ENCODE peak calls at places on chromosomes 1 and 21, in eight cellular contexts. One of them, this sample, is unnamed.

GRCh38 chr1:205268846-205269680 is 41.3 kb downstream of the TMCC2 start:
- DNase-seq in A549: no peak
- DNase-seq in NB4: no peak
- DNase-seq in endothelial cell of umbilical vein: no peak
- DNase-seq in GM12892: no peak
- DNase-seq in H54: no peak
- DNase-seq in heart left ventricle: no peak
- DNase-seq in adrenal gland: no peak
- DNase-seq in this sample: no peak

GRCh38 chr1:20087668-20088067 is 17.7 kb downstream of the PLA2G5 start:
- DNase-seq in NB4: no peak
- DNase-seq in heart left ventricle: no peak
- DNase-seq in endothelial cell of umbilical vein: no peak
- DNase-seq in GM12892: no peak
- DNase-seq in A549: no peak
- DNase-seq in adrenal gland: no peak
- DNase-seq in H54: no peak
- DNase-seq in this sample: no peak

GRCh38 chr1:98086156-98086555 is 165.3 kb upstream of the DPYD start:
- DNase-seq in endothelial cell of umbilical vein: no peak
- DNase-seq in heart left ventricle: no peak
- DNase-seq in adrenal gland: no peak
- DNase-seq in A549: peak; percentile 55
- DNase-seq in GM12892: no peak
- DNase-seq in H54: no peak
- DNase-seq in NB4: no peak
- DNase-seq in this sample: no peak

GRCh38 chr1:82227696-82228095 is 427.0 kb downstream of the ADGRL2 start:
- DNase-seq in heart left ventricle: no peak
- DNase-seq in H54: no peak
- DNase-seq in NB4: peak; percentile 11
- DNase-seq in endothelial cell of umbilical vein: peak; percentile 76
- DNase-seq in GM12892: no peak
- DNase-seq in adrenal gland: no peak
- DNase-seq in A549: no peak
- DNase-seq in this sample: no peak

GRCh38 chr1:227316941-227317540 is 1.3 kb downstream of the CDC42BPA start:
- DNase-seq in endothelial cell of umbilical vein: peak; percentile 61
- DNase-seq in A549: peak; percentile 28
- DNase-seq in H54: no peak
- DNase-seq in GM12892: no peak
- DNase-seq in NB4: peak; percentile 30
- DNase-seq in adrenal gland: no peak
- DNase-seq in heart left ventricle: no peak
- DNase-seq in this sample: no peak

GRCh38 chr1:94325379-94326302 is 88.3 kb upstream of the ARHGAP29 start:
- DNase-seq in adrenal gland: no peak
- DNase-seq in GM12892: no peak
- DNase-seq in A549: peak; percentile 89
- DNase-seq in H54: peak; percentile 33
- DNase-seq in heart left ventricle: no peak
- DNase-seq in NB4: no peak
- DNase-seq in endothelial cell of umbilical vein: peak; percentile 98
- DNase-seq in this sample: no peak

GRCh38 chr1:53590581-53591515 is 131.6 kb downstream of the DMRTB1 start:
- DNase-seq in heart left ventricle: no peak
- DNase-seq in endothelial cell of umbilical vein: no peak
- DNase-seq in H54: no peak
- DNase-seq in NB4: no peak
- DNase-seq in adrenal gland: no peak
- DNase-seq in A549: no peak
- DNase-seq in GM12892: no peak
- DNase-seq in this sample: peak; percentile 17

GRCh38 chr1:202961220-202961880 is 3.2 kb upstream of the ADIPOR1 start:
- DNase-seq in A549: no peak
- DNase-seq in H54: no peak
- DNase-seq in adrenal gland: no peak
- DNase-seq in NB4: no peak
- DNase-seq in GM12892: no peak
- DNase-seq in endothelial cell of umbilical vein: no peak
- DNase-seq in heart left ventricle: no peak
- DNase-seq in this sample: no peak

GRCh38 chr1:91611498-91611917 is 110.9 kb downstream of the CDC7 start:
- DNase-seq in A549: peak; percentile 90
- DNase-seq in adrenal gland: no peak
- DNase-seq in heart left ventricle: no peak
- DNase-seq in NB4: no peak
- DNase-seq in endothelial cell of umbilical vein: no peak
- DNase-seq in H54: no peak
- DNase-seq in GM12892: no peak
- DNase-seq in this sample: no peak

GRCh38 chr21:25911730-25912401 is 177.1 kb downstream of the GABPA start:
- DNase-seq in GM12892: no peak
- DNase-seq in A549: no peak
- DNase-seq in H54: no peak
- DNase-seq in heart left ventricle: peak; percentile 49
- DNase-seq in NB4: no peak
- DNase-seq in endothelial cell of umbilical vein: peak; percentile 69
- DNase-seq in adrenal gland: peak; percentile 48
- DNase-seq in this sample: peak; percentile 77

GRCh38 chr1:10813801-10814200 is 17.4 kb upstream of the CASZ1 start:
- DNase-seq in heart left ventricle: no peak
- DNase-seq in adrenal gland: no peak
- DNase-seq in A549: no peak
- DNase-seq in GM12892: no peak
- DNase-seq in H54: no peak
- DNase-seq in endothelial cell of umbilical vein: no peak
- DNase-seq in NB4: no peak
- DNase-seq in this sample: no peak

GRCh38 chr21:36706951-36707762 is 8.2 kb downstream of the SIM2 start:
- DNase-seq in endothelial cell of umbilical vein: no peak
- DNase-seq in NB4: no peak
- DNase-seq in A549: no peak
- DNase-seq in H54: no peak
- DNase-seq in heart left ventricle: no peak
- DNase-seq in adrenal gland: no peak
- DNase-seq in GM12892: no peak
- DNase-seq in this sample: no peak

GRCh38 chr1:156004843-156005593 is 15.7 kb downstream of the SSR2 start:
- DNase-seq in adrenal gland: no peak
- DNase-seq in H54: no peak
- DNase-seq in A549: no peak
- DNase-seq in endothelial cell of umbilical vein: no peak
- DNase-seq in NB4: no peak
- DNase-seq in GM12892: no peak
- DNase-seq in heart left ventricle: no peak
- DNase-seq in this sample: peak; percentile 57

GRCh38 chr1:179038528-179039281 is 13.0 kb downstream of the FAM20B start:
- DNase-seq in endothelial cell of umbilical vein: no peak
- DNase-seq in H54: no peak
- DNase-seq in adrenal gland: no peak
- DNase-seq in A549: no peak
- DNase-seq in NB4: no peak
- DNase-seq in GM12892: no peak
- DNase-seq in heart left ventricle: no peak
- DNase-seq in this sample: no peak

GRCh38 chr1:160429125-160429551 is 28.8 kb downstream of the VANGL2 start:
- DNase-seq in heart left ventricle: no peak
- DNase-seq in NB4: no peak
- DNase-seq in endothelial cell of umbilical vein: no peak
- DNase-seq in H54: no peak
- DNase-seq in GM12892: no peak
- DNase-seq in A549: no peak
- DNase-seq in adrenal gland: no peak
- DNase-seq in this sample: peak; percentile 50

GRCh38 chr1:24409535-24409934 is 4.0 kb downstream of the STPG1 start:
- DNase-seq in GM12892: no peak
- DNase-seq in A549: peak; percentile 60
- DNase-seq in endothelial cell of umbilical vein: peak; percentile 49
- DNase-seq in H54: no peak
- DNase-seq in heart left ventricle: no peak
- DNase-seq in NB4: no peak
- DNase-seq in adrenal gland: no peak
- DNase-seq in this sample: no peak

DNA sequence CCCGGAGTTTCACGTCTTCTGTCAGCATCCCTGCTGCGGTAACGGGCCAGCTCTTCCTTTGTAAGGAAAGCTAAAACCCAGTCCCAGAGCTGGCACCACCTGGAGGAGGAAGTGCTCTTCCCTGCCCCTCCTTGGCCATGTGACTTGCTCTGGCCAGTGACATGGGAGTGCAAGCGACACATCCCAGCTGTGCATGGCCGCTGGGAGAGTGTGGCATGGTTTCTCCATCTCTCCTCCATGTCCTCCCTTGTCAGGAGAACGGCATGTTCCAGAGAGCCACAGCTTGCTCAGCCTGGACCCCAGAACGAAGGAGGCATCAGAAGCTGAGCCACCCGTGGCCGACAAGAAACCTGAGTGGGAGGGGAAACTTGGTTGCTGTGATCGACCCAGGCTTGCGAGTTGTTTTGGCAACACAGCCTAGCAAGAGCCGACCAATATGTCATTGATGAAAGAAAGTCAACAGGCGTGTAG is 2.7 kb upstream of the PRXL2B start:
- DNase-seq in GM12892: no peak
- DNase-seq in NB4: no peak
- DNase-seq in endothelial cell of umbilical vein: no peak
- DNase-seq in A549: peak; percentile 20
- DNase-seq in heart left ventricle: peak; percentile 32
- DNase-seq in adrenal gland: no peak
- DNase-seq in H54: no peak
- DNase-seq in this sample: no peak
- TF ChIP-seq POLR2A in GM12892: no peak
- TF ChIP-seq POLR2A in NB4: no peak
- TF ChIP-seq POLR2A in endothelial cell of umbilical vein: no peak
- TF ChIP-seq POLR2A in A549: no peak
- TF ChIP-seq POLR2A in heart left ventricle: no peak
- TF ChIP-seq POLR2A in adrenal gland: no peak
- TF ChIP-seq POLR2A in H54: no peak
- TF ChIP-seq POLR2A in this sample: no peak

DNA sequence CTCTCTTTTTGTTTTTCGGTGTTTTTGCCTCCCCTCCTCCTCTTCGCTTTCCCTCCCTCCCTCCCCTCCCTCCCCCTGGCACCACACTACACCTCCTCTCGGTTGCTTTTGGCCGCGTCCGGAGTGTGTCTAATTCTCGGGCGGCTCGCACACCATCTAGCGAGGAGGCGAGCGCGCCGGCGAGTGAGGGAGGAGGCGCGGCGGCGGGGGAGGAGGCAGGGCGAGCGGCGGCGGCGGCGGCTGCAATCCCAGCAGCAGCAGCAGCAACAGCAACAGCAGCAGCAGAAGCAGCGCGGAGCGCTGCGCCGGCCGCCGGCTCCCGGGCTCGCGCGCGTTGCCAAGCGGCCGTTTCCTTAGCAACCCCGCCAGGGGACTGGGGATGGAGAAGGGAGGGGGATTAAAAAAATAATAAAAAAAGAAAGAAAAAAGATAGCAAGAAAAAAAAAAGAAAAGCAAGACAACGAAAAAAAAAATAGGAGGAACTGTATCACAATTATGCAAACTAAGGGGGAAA is 408 bp upstream of the NEGR1 start:
- DNase-seq in A549: peak; percentile 79
- DNase-seq in endothelial cell of umbilical vein: peak; percentile 93
- DNase-seq in NB4: peak; percentile 89
- DNase-seq in heart left ventricle: peak; percentile 91
- DNase-seq in adrenal gland: peak; percentile 78
- DNase-seq in H54: peak; percentile 49
- DNase-seq in GM12892: no peak
- DNase-seq in this sample: peak; percentile 81
- TF ChIP-seq POLR2A in A549: no peak
- TF ChIP-seq POLR2A in endothelial cell of umbilical vein: no peak
- TF ChIP-seq POLR2A in NB4: no peak
- TF ChIP-seq POLR2A in heart left ventricle: no peak
- TF ChIP-seq POLR2A in adrenal gland: no peak
- TF ChIP-seq POLR2A in H54: no peak
- TF ChIP-seq POLR2A in GM12892: no peak
- TF ChIP-seq POLR2A in this sample: no peak

DNA sequence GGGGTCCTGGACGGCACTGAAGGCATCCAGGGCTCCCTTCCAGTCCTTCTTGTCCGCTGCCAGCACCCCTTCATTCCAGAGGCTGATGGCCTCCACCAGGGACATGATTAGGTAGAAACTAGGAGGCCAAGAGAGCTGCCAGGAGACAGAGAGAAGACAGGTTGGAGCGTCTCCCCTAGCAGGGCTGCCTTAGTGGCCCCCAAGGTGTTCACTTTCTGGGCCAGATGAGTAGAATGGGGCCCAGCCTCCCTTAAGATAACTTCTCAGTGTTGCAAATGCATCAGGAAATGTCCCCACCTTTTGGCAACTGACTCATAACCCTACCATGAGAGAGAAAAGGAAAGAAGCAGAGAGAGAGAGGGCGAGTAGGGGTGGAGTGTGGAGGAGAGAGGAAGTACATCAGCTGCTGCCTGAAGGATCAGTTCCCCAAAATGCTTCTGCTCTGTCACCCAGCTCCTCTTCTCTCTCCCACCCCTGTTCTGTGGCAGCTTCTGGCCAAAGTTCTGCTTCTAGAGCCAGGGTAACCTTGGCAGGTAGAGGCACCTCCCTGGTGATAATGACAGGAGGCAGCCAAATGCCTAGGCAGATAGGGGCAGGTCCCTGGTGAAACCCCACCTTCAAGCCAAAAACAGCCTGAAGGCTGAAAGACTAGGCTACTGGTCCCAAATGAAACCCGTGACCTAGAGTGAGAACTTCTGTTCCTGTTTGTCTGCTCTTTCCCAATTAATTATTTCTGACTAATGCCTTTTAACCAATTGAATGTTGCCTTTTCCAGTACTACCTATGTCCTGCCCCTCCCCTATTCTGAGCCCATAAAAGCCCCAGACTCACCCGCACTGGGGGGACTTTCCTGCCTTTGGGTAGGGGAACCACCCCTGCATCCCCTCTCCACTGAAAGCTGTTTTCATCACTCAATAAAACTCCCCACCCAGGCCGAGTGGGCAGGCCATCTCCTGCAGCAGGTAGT is at the start of gene NCF2:
- DNase-seq in adrenal gland: peak; percentile 24
- DNase-seq in heart left ventricle: peak; percentile 46
- DNase-seq in H54: no peak
- DNase-seq in NB4: peak; percentile 94
- DNase-seq in endothelial cell of umbilical vein: no peak
- DNase-seq in A549: no peak
- DNase-seq in GM12892: peak; percentile 45
- DNase-seq in this sample: peak; percentile 31
- TF ChIP-seq POLR2A in adrenal gland: no peak
- TF ChIP-seq POLR2A in heart left ventricle: no peak
- TF ChIP-seq POLR2A in H54: no peak
- TF ChIP-seq POLR2A in NB4: no peak
- TF ChIP-seq POLR2A in endothelial cell of umbilical vein: no peak
- TF ChIP-seq POLR2A in A549: no peak
- TF ChIP-seq POLR2A in GM12892: peak; percentile 56
- TF ChIP-seq POLR2A in this sample: no peak

DNA sequence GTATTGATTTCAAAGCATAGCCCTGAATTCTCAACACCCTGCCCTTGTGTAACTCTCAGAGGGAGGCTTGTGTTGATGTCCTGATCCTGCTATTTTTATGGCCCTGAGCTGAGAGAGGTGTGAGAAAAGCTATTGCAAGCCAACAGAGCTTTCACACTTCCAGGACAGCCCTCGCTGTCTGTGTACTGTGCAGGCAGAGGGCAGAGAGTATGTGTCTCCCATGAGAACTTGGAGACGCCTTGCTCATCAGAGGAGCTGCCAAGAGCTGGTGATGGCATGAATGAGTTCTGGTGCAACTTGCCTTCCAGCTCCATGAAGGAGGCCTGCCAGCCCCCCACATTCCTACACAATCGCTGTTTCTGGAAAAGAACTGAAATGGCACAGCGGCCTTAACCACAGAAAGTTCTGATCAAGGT is 144.1 kb upstream of the AJAP1 start:
- DNase-seq in A549: no peak
- DNase-seq in H54: no peak
- DNase-seq in NB4: no peak
- DNase-seq in endothelial cell of umbilical vein: no peak
- DNase-seq in heart left ventricle: peak; percentile 42
- DNase-seq in GM12892: no peak
- DNase-seq in adrenal gland: no peak
- DNase-seq in this sample: no peak
- TF ChIP-seq POLR2A in A549: no peak
- TF ChIP-seq POLR2A in H54: no peak
- TF ChIP-seq POLR2A in NB4: no peak
- TF ChIP-seq POLR2A in endothelial cell of umbilical vein: no peak
- TF ChIP-seq POLR2A in heart left ventricle: no peak
- TF ChIP-seq POLR2A in GM12892: no peak
- TF ChIP-seq POLR2A in adrenal gland: no peak
- TF ChIP-seq POLR2A in this sample: no peak